ENCODE peak calls at places on chromosome 22, in four cellular contexts. S is left lung, V is HepG2, W is GM12878. D is an unnamed sample.

GRCh38 chr22:17824452-17824851 is 50.2 kb upstream of the BID start:
- ATAC-seq in S (no peak), W (no peak), V (no peak), D (no peak)

GRCh38 chr22:39662677-39663034 is 92.1 kb downstream of the CACNA1I start:
- ATAC-seq in W (no peak), S (no peak), V (no peak), D (no peak)

GRCh38 chr22:46373838-46374662 is 38.5 kb downstream of the TRMU start:
- ATAC-seq in W (peak; percentile 41), S (no peak), V (no peak), D (no peak)

GRCh38 chr22:45731041-45731797 is 59.6 kb downstream of the ATXN10 start:
- ATAC-seq in V (no peak), S (peak; percentile 68), W (no peak), D (no peak)

GRCh38 chr22:38924197-38924952 is 33.0 kb upstream of the APOBEC3A start:
- ATAC-seq in S (peak; percentile 77), W (no peak), V (peak; percentile 85), D (peak; percentile 67)

GRCh38 chr22:35451602-35452001 is 51.7 kb downstream of the MCM5 start:
- ATAC-seq in S (no peak), V (no peak), W (no peak), D (no peak)

GRCh38 chr22:22196018-22196533 is 48.5 kb upstream of the VPREB1 start:
- ATAC-seq in W (peak; percentile 72), V (no peak), S (no peak), D (no peak)

GRCh38 chr22:20781272-20781990 is 7.5 kb downstream of the SERPIND1 start:
- ATAC-seq in W (no peak), V (no peak), S (no peak), D (no peak)

GRCh38 chr22:30348395-30348794 is 8.3 kb downstream of the SF3A1 start:
- ATAC-seq in S (no peak), V (no peak), W (peak; percentile 74), D (no peak)

GRCh38 chr22:45975266-45976161 is 1.4 kb downstream of the WNT7B start:
- ATAC-seq in V (no peak), S (peak; percentile 2), W (no peak), D (no peak)

GRCh38 chr22:20885017-20885556 is 26.3 kb downstream of the SNAP29 start:
- ATAC-seq in V (peak; percentile 35), W (peak; percentile 56), S (no peak), D (no peak)

GRCh38 chr22:45271667-45272188 is 13.0 kb upstream of the UPK3A start:
- ATAC-seq in W (no peak), S (no peak), V (no peak), D (peak; percentile 75)

GRCh38 chr22:24442352-24442744 is 14.9 kb downstream of the ADORA2A start:
- ATAC-seq in S (no peak), V (no peak), W (no peak), D (no peak)

GRCh38 chr22:17807571-17808410 is 33.5 kb upstream of the BID start:
- ATAC-seq in V (no peak), S (peak; percentile 88), W (no peak), D (no peak)

GRCh38 chr22:39462443-39463147 is 5.8 kb downstream of the MGAT3 start:
- ATAC-seq in S (peak; percentile 8), W (peak; percentile 32), V (peak; percentile 44), D (peak; percentile 42)

GRCh38 chr22:46294784-46295183 is 1.9 kb upstream of the GTSE1 start:
- ATAC-seq in S (no peak), W (no peak), V (no peak), D (no peak)

GRCh38 chr22:49933236-49933921 is 14.9 kb downstream of the CRELD2 start:
- ATAC-seq in V (peak; percentile 11), S (no peak), W (no peak), D (peak; percentile 54)
- H3K27ac ChIP-seq in V (no peak overlapping the region), S (peak overlapping the region; percentile 99), W (peak overlapping the region; percentile 27), D (peak overlapping the region; percentile 98)

GRCh38 chr22:37546436-37547248 is 13.6 kb upstream of the CDC42EP1 start:
- ATAC-seq in V (peak; percentile 40), W (no peak), S (peak; percentile 48), D (peak; percentile 60)

GRCh38 chr22:37545703-37546435 is 14.4 kb upstream of the CDC42EP1 start:
- ATAC-seq in V (peak; percentile 76), S (peak; percentile 81), W (no peak), D (peak; percentile 92)

GRCh38 chr22:37547249-37547741 is 13.0 kb upstream of the CDC42EP1 start:
- ATAC-seq in S (no peak), V (peak; percentile 3), W (no peak), D (no peak)

GRCh38 chr22:37542959-37543358 is 17.3 kb upstream of the CDC42EP1 start:
- ATAC-seq in V (no peak), W (no peak), S (no peak), D (no peak)

DNA sequence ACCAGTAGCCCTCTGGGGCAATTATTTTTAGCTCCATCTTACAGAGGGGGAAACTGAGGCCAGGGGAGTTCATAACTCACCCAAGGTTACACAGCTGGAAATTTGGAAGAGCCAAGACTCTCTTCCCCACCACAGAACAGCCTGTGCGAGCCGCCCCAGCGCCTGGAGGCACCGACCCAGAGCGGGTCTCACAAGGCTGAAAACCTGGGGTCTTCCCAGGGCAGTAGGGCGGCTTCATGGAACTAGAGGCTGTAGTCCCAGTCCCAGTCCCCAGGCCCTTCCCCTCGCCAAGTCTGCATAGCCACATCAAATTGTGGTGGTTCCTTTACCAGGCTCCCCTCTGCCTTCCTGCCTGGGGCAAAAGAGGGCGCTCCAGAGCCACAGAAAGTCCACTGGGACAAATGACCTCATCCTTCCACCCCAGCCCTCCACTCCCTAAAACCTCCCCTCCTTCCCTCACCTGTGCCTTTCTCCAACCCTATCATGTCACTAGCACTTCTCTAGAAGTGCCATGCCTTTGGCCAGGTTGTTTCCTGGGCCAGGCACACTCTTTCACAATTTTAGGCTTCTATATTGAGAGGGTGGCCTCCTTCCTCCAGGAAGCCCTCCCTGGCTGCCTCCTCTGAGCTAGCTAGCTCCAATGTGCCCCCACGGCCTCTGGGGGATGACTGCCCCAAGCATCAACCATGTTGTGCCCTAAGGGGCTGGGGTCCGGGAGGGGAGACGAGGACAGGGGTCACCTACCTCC is 15.2 kb upstream of the CDC42EP1 start:
- ATAC-seq in S (peak; percentile 70), W (peak; percentile 68), V (peak; percentile 55), D (peak; percentile 18)
- H3K4me1 ChIP-seq in S (peaks cover 66% of the 10 kb centered on the region), W (peaks cover 11% of the 10 kb centered on the region), V (peaks cover 89% of the 10 kb centered on the region), D (peaks cover 11% of the 10 kb centered on the region)

GRCh38 chr22:19494001-19494560 is 14.4 kb downstream of the CDC45 start:
- ATAC-seq in V (no peak), W (no peak), S (no peak), D (no peak)

GRCh38 chr22:19495562-19496323 is 16.0 kb downstream of the CDC45 start:
- ATAC-seq in W (no peak), V (no peak), S (no peak), D (no peak)

GRCh38 chr22:19490628-19491230 is 11.0 kb downstream of the CDC45 start:
- ATAC-seq in S (no peak), V (no peak), W (no peak), D (no peak)

GRCh38 chr22:19494676-19495173 is 15.0 kb downstream of the CDC45 start:
- ATAC-seq in S (no peak), W (no peak), V (no peak), D (no peak)

GRCh38 chr22:19492504-19493174 is 12.9 kb downstream of the CDC45 start:
- ATAC-seq in S (no peak), W (no peak), V (no peak), D (no peak)
- TF ChIP-seq CTCF in S (no peak), W (no peak), V (no peak), D (no peak)

DNA sequence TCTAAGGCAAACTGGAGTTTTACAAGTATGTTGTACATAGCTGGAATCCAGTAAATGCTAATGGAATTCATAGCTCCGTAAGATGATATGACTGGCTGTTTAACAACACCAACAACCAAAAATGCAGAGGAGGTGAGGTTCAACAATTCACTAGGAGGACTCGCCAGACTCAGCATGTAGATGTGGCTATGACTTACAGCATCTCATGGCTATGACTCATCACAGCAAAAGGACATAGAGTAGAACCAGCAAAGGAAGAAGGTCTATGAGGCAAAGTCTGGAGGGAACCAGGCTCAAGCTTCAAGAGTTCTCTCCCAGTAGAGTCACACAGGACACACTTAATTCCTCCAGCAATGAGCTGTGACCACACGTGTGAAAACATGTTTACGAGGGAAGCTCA is 116.9 kb downstream of the LARGE1 start:
- ATAC-seq in V (no peak), W (no peak), S (peak; percentile 74), D (peak; percentile 71)
- H3K27ac ChIP-seq in V (no peak overlapping the region), W (no peak overlapping the region), S (no peak overlapping the region), D (peak overlapping the region; percentile 58)

DNA sequence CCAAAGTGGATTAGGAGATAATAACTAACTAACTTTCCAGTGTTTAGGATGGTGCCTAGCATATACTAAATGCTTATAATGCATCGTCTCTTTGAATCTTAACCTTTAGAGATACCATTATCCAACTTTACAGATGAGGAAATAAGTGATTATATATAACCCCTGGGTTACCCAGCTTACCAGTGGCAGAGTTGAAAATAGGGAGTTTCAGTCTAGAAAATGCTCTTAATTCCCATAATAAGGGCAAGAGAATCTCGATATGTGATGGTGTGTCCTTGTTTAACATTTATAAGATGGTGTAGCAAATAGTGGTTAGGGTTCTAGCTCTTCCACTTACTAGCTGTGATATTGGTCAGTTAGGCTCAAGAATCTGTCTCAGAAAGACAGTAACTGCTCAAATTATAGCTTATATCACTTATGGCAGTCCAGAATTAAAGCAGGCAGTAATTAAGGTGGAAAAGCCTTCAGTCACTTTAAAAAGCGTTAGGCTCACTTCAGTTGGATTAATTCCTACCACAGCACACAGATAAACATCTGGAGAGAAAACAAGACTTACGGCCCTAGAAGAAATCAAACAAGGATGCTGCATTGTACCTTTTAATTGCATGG is 6.3 kb downstream of the XBP1 start:
- ATAC-seq in W (no peak), V (no peak), S (no peak), D (no peak)
- H3K4me1 ChIP-seq in W (peaks cover 50% of the 10 kb centered on the region), V (peaks cover 57% of the 10 kb centered on the region), S (peaks cover 74% of the 10 kb centered on the region), D (peaks cover 42% of the 10 kb centered on the region)

D was measured in gastroesophageal sphincter.